ENCODE peak calls at places on chromosomes 3 and 15, in four cellular contexts. One of them, this sample, is unnamed.

GRCh38 chr3:40333416-40333815 is 23.9 kb downstream of the EIF1B start:
- DNase-seq in HL-60: no peak
- DNase-seq in K562: no peak
- DNase-seq in GM12878: no peak
- DNase-seq in this sample: no peak

GRCh38 chr3:36736327-36736726 is 28.0 kb downstream of the DCLK3 start:
- DNase-seq in HL-60: no peak
- DNase-seq in K562: no peak
- DNase-seq in GM12878: no peak
- DNase-seq in this sample: no peak

GRCh38 chr15:70096215-70096974 is 1.3 kb downstream of the TLE3 start:
- DNase-seq in HL-60: no peak
- DNase-seq in K562: peak
- DNase-seq in GM12878: no peak
- DNase-seq in this sample: no peak

GRCh38 chr15:88900982-88901418 is 5.7 kb upstream of the HAPLN3 start:
- DNase-seq in HL-60: no peak
- DNase-seq in K562: no peak
- DNase-seq in GM12878: no peak
- DNase-seq in this sample: no peak

GRCh38 chr15:57516327-57517026 is 75.2 kb upstream of the MYZAP start:
- DNase-seq in HL-60: no peak
- DNase-seq in K562: no peak
- DNase-seq in GM12878: no peak
- DNase-seq in this sample: no peak

GRCh38 chr3:155791190-155791589 is 14.9 kb downstream of the C3orf33 start:
- DNase-seq in HL-60: peak
- DNase-seq in K562: no peak
- DNase-seq in GM12878: no peak
- DNase-seq in this sample: no peak

GRCh38 chr3:123054422-123054821 is 12.4 kb upstream of the PDIA5 start:
- DNase-seq in HL-60: no peak
- DNase-seq in K562: no peak
- DNase-seq in GM12878: no peak
- DNase-seq in this sample: no peak

GRCh38 chr3:71245052-71245488 is 338.5 kb downstream of the FOXP1 start:
- DNase-seq in HL-60: no peak
- DNase-seq in K562: no peak
- DNase-seq in GM12878: no peak
- DNase-seq in this sample: no peak

GRCh38 chr15:49868348-49868747 is 247.5 kb downstream of the DTWD1 start:
- DNase-seq in HL-60: no peak
- DNase-seq in K562: no peak
- DNase-seq in GM12878: no peak
- DNase-seq in this sample: no peak

GRCh38 chr3:170829873-170830272 is 40.1 kb downstream of the RPL22L1 start:
- DNase-seq in HL-60: no peak
- DNase-seq in K562: no peak
- DNase-seq in GM12878: no peak
- DNase-seq in this sample: no peak

GRCh38 chr3:174355505-174355904 is 503.6 kb upstream of the NAALADL2 start:
- DNase-seq in HL-60: peak
- DNase-seq in K562: no peak
- DNase-seq in GM12878: no peak
- DNase-seq in this sample: no peak

GRCh38 chr15:92383528-92384326 is 10.0 kb upstream of the ST8SIA2 start:
- DNase-seq in HL-60: peak
- DNase-seq in K562: peak
- DNase-seq in GM12878: no peak
- DNase-seq in this sample: no peak

GRCh38 chr3:42376397-42376798 is 34.0 kb downstream of the LYZL4 start:
- DNase-seq in HL-60: peak
- DNase-seq in K562: no peak
- DNase-seq in GM12878: no peak
- DNase-seq in this sample: no peak

DNA sequence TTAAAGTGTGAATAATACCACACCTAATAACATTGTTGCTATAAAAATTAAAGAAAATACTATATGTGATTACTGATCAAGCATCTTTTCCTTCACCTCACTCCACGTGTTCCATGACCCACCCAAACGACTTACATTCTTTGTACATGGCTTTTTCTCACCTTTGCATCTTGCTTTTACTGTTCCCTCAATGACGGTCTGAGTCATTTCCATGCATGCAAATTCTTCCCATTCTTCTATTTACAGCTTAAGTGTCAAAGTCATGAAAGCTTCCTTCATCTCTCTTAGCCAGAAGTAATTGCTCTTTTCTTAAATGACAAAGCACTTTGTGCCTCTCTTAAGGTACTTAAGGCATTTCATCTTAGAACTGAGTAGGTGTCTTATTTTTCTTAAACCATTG is 64.0 kb downstream of the GREM1 start:
- DNase-seq in HL-60: no peak
- DNase-seq in K562: no peak
- DNase-seq in GM12878: no peak
- DNase-seq in this sample: no peak
- TF ChIP-seq SPI1 in HL-60: no peak
- TF ChIP-seq SPI1 in K562: no peak
- TF ChIP-seq SPI1 in GM12878: no peak
- TF ChIP-seq SPI1 in this sample: no peak

GRCh38 chr3:20846081-20846480 is 660.1 kb upstream of the SGO1 start:
- DNase-seq in HL-60: no peak
- DNase-seq in K562: no peak
- DNase-seq in GM12878: no peak
- DNase-seq in this sample: no peak
- TF ChIP-seq SPI1 in HL-60: no peak
- TF ChIP-seq SPI1 in K562: no peak
- TF ChIP-seq SPI1 in GM12878: no peak
- TF ChIP-seq SPI1 in this sample: no peak

GRCh38 chr3:39148116-39149058 is 5.0 kb downstream of the CSRNP1 start:
- DNase-seq in HL-60: peak
- DNase-seq in K562: peak
- DNase-seq in GM12878: no peak
- DNase-seq in this sample: no peak

GRCh38 chr3:39147711-39148115 is 5.7 kb downstream of the CSRNP1 start:
- DNase-seq in HL-60: peak
- DNase-seq in K562: no peak
- DNase-seq in GM12878: no peak
- DNase-seq in this sample: peak

GRCh38 chr3:39147374-39147709 is 6.0 kb downstream of the CSRNP1 start:
- DNase-seq in HL-60: no peak
- DNase-seq in K562: no peak
- DNase-seq in GM12878: no peak
- DNase-seq in this sample: no peak

GRCh38 chr3:39146083-39146501 is 7.3 kb downstream of the CSRNP1 start:
- DNase-seq in HL-60: no peak
- DNase-seq in K562: no peak
- DNase-seq in GM12878: no peak
- DNase-seq in this sample: no peak

GRCh38 chr3:39146611-39147373 is 6.6 kb downstream of the CSRNP1 start:
- DNase-seq in HL-60: peak
- DNase-seq in K562: peak
- DNase-seq in GM12878: no peak
- DNase-seq in this sample: no peak
- TF ChIP-seq SPI1 in HL-60: no peak
- TF ChIP-seq SPI1 in K562: no peak
- TF ChIP-seq SPI1 in GM12878: no peak
- TF ChIP-seq SPI1 in this sample: no peak

DNA sequence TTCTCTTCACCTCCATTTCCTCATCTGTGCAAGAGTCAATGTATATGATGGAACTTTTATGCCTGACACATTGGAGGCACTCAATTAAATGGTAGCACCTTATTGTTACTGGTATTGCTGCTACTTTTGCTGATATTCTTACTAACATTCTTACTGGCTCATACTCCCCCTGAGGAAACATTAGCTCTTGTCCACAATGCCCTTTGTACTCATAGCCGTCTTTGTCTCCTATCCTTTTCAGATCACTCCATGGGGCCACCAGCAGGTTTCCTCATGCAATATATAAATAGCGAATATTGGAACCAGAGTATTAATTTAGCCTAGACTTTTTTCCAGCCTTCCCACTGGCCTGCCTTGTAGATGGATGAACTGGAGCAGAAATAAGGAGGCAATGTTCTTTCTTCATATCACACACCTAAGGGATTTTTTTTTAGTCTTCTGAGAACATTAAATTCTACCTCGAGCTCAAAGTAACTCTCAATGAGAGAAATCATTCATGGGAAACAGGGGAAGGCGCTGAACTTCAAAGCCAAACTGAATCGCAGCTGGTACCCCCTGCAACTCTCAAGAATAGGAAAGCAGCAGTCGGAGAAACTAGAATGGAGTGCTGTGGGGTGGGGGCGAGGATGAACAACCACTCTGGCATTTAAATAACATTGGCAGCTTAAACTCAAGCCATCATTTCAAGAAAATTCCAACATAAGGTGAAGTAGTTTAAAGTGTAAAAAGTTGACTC is 300.4 kb downstream of the TAFA4 start:
- DNase-seq in HL-60: no peak
- DNase-seq in K562: no peak
- DNase-seq in GM12878: no peak
- DNase-seq in this sample: no peak
- TF ChIP-seq SPI1 in HL-60: no peak
- TF ChIP-seq SPI1 in K562: no peak
- TF ChIP-seq SPI1 in GM12878: no peak
- TF ChIP-seq SPI1 in this sample: no peak